ENCODE peak calls at places on chromosomes 16 and 17, in eight cellular contexts. V is body of pancreas; R is fibroblast of villous mesenchyme; O is NB4; C is NAMALWA; L is activated gamma-delta T cell treated with anti-CD3 and anti-CD28 coated beads, Interleukin-2, amount 50 U/mL, for 16 hours; Y is cardiac muscle cell; A is activated T-cell treated with anti-CD3 and anti-CD28 coated beads, Interleukin-2, amount 50 U/mL, for 72 hours. I is an unnamed sample.

GRCh38 chr16:89295071-89295900 is 77.8 kb downstream of the ZNF778 start:
- DNase-seq in V (no peak), Y (no peak), R (no peak), O (no peak), A (no peak), L (no peak), C (no peak), I (no peak)

GRCh38 chr17:75764711-75765421 is at the start of gene GALK1:
- DNase-seq in R (peak; percentile 68), O (peak; percentile 86), V (peak; percentile 75), Y (peak; percentile 81), C (peak; percentile 84), A (peak; percentile 84), L (peak; percentile 42), I (peak; percentile 63)

GRCh38 chr16:49345829-49346228 is 27.8 kb upstream of the C16orf78 start:
- DNase-seq in L (no peak), O (peak; percentile 38), A (no peak), Y (peak; percentile 71), C (peak; percentile 31), R (no peak), V (no peak), I (no peak)

GRCh38 chr16:11328172-11329079 is 16.8 kb upstream of the RMI2 start:
- DNase-seq in L (peak; percentile 32), C (peak; percentile 98), O (peak; percentile 94), R (peak; percentile 99), V (peak; percentile 71), Y (peak; percentile 28), A (peak; percentile 74), I (peak; percentile 89)

GRCh38 chr17:2237521-2237921 is 66.1 kb downstream of the SMG6 start:
- DNase-seq in V (peak; percentile 50), O (no peak), L (no peak), A (no peak), C (no peak), R (peak; percentile 86), Y (no peak), I (peak; percentile 85)

GRCh38 chr17:10652984-10653680 is 4.0 kb downstream of the MYH3 start:
- DNase-seq in V (peak; percentile 16), L (no peak), R (no peak), O (no peak), A (peak; percentile 31), C (no peak), Y (no peak), I (no peak)

GRCh38 chr17:30808785-30809286 is 15.7 kb downstream of the CRLF3 start:
- DNase-seq in L (no peak), Y (no peak), O (peak; percentile 93), V (peak; percentile 19), A (peak; percentile 28), C (peak; percentile 96), R (no peak), I (no peak)

GRCh38 chr17:40287159-40287493 is 553 bp upstream of the CDC6 start:
- DNase-seq in V (no peak), R (no peak), A (no peak), L (no peak), Y (no peak), O (no peak), C (no peak), I (no peak)

GRCh38 chr16:56866955-56867830 is 2.2 kb downstream of the SLC12A3 start:
- DNase-seq in L (no peak), A (peak; percentile 45), R (peak; percentile 75), V (peak; percentile 63), O (peak; percentile 74), C (peak; percentile 78), Y (peak; percentile 70), I (peak; percentile 63)

GRCh38 chr17:71287246-71287828 is 833.5 kb upstream of the SOX9 start:
- DNase-seq in C (no peak), R (no peak), Y (no peak), O (no peak), L (no peak), V (no peak), A (no peak), I (no peak)

GRCh38 chr17:7717756-7718350 is 309 bp downstream of the DNAH2 start:
- DNase-seq in C (no peak), L (no peak), O (peak; percentile 46), R (no peak), V (peak; percentile 19), A (no peak), Y (peak; percentile 14), I (no peak)

GRCh38 chr17:55769625-55770000 is 18.8 kb downstream of the PCTP start:
- DNase-seq in V (peak; percentile 36), R (peak; percentile 90), L (no peak), A (no peak), C (no peak), O (peak; percentile 42), Y (no peak), I (peak; percentile 90)

GRCh38 chr16:3131755-3132377 is 3.0 kb upstream of the ZNF213 start:
- DNase-seq in V (peak; percentile 36), A (peak; percentile 68), O (peak; percentile 67), R (peak; percentile 40), L (no peak), C (peak; percentile 59), Y (peak; percentile 62), I (no peak)

GRCh38 chr16:84040206-84040822 is 2.3 kb downstream of the SLC38A8 start:
- DNase-seq in R (no peak), L (no peak), C (no peak), O (no peak), A (no peak), Y (no peak), V (no peak), I (no peak)

GRCh38 chr17:8283356-8283755 is 5.1 kb upstream of the RANGRF start:
- DNase-seq in C (no peak), V (no peak), R (no peak), Y (no peak), A (no peak), L (no peak), O (no peak), I (no peak)

GRCh38 chr16:47461598-47462266 is 601 bp downstream of the PHKB start:
- DNase-seq in V (peak; percentile 68), O (peak; percentile 92), R (peak; percentile 79), Y (peak; percentile 38), L (no peak), A (peak; percentile 2), C (peak; percentile 79), I (peak; percentile 72)

GRCh38 chr17:75640556-75641119 is 7.4 kb downstream of the SMIM5 start:
- DNase-seq in C (no peak), V (no peak), O (no peak), Y (no peak), A (no peak), L (no peak), R (no peak), I (no peak)

GRCh38 chr16:11796227-11797165 is 562 bp downstream of the ZC3H7A start:
- DNase-seq in O (peak; percentile 42), C (no peak), A (peak; percentile 24), R (peak; percentile 73), Y (peak; percentile 50), V (peak; percentile 70), L (no peak), I (peak; percentile 53)

GRCh38 chr16:67528870-67529638 is 425 bp downstream of the RIPOR1 start:
- DNase-seq in V (peak; percentile 39), Y (peak; percentile 37), A (peak; percentile 47), L (no peak), C (peak; percentile 45), R (peak; percentile 48), O (peak; percentile 70), I (peak; percentile 27)

GRCh38 chr16:14088155-14088753 is 17.1 kb downstream of the MRTFB start:
- DNase-seq in C (no peak), Y (no peak), R (peak; percentile 88), O (no peak), V (no peak), A (no peak), L (no peak), I (peak; percentile 70)

GRCh38 chr16:71628810-71629209 is 2.8 kb downstream of the MARVELD3 start:
- DNase-seq in V (peak; percentile 34), A (no peak), Y (no peak), C (no peak), L (no peak), O (peak; percentile 15), R (peak; percentile 6), I (peak; percentile 13)

GRCh38 chr17:2967515-2967914 is 95.9 kb downstream of the OR1D5 start:
- DNase-seq in C (no peak), R (no peak), O (no peak), A (no peak), Y (no peak), V (no peak), L (no peak), I (no peak)

GRCh38 chr17:29567362-29568330 is 809 bp upstream of the ABHD15 start:
- DNase-seq in A (peak; percentile 92), V (peak; percentile 71), C (peak; percentile 88), L (peak; percentile 57), O (peak; percentile 90), Y (peak; percentile 74), R (peak; percentile 52), I (peak; percentile 53)

GRCh38 chr16:3266873-3267537 is 10.6 kb upstream of the MEFV start:
- DNase-seq in L (no peak), R (peak; percentile 30), C (peak; percentile 68), V (peak; percentile 21), A (no peak), O (peak; percentile 77), Y (peak; percentile 59), I (peak; percentile 81)

GRCh38 chr17:6605142-6605541 is 35.4 kb downstream of the KIAA0753 start:
- DNase-seq in V (no peak), O (no peak), C (no peak), A (no peak), R (no peak), L (no peak), Y (no peak), I (no peak)

GRCh38 chr17:2797632-2798031 is 1.4 kb downstream of the RAP1GAP2 start:
- DNase-seq in C (no peak), R (no peak), A (no peak), Y (no peak), V (no peak), O (no peak), L (no peak), I (no peak)

GRCh38 chr17:30249460-30249859 is 14.0 kb upstream of the SLC6A4 start:
- DNase-seq in Y (no peak), A (no peak), R (no peak), V (no peak), O (no peak), L (no peak), C (no peak), I (no peak)

GRCh38 chr17:61205406-61205805 is 194.2 kb upstream of the TBX2 start:
- DNase-seq in L (no peak), V (no peak), O (no peak), A (no peak), C (no peak), R (no peak), Y (no peak), I (no peak)

GRCh38 chr17:81309140-81309858 is 14.2 kb upstream of the SLC38A10 start:
- DNase-seq in O (peak; percentile 75), L (no peak), C (peak; percentile 61), V (peak; percentile 91), R (peak; percentile 78), Y (peak; percentile 79), A (peak; percentile 30), I (peak; percentile 76)

GRCh38 chr16:86818701-86819522 is 240.6 kb downstream of the FOXL1 start:
- DNase-seq in V (no peak), O (no peak), Y (no peak), L (no peak), A (no peak), R (no peak), C (no peak), I (no peak)

GRCh38 chr16:89378947-89379771 is 111.2 kb downstream of the ANKRD11 start:
- DNase-seq in V (no peak), C (peak; percentile 36), L (no peak), O (no peak), R (no peak), Y (no peak), A (no peak), I (peak; percentile 38)

GRCh38 chr17:55312852-55313251 is 48.1 kb downstream of the HLF start:
- DNase-seq in V (no peak), R (no peak), L (no peak), O (no peak), A (no peak), C (no peak), Y (no peak), I (no peak)

GRCh38 chr16:3782566-3782965 is 65.2 kb upstream of the TRAP1 start:
- DNase-seq in V (no peak), A (no peak), O (no peak), R (no peak), C (no peak), Y (no peak), L (no peak), I (no peak)

GRCh38 chr16:4290236-4290830 is 17.5 kb upstream of the TFAP4 start:
- DNase-seq in R (peak; percentile 94), A (no peak), C (no peak), V (no peak), Y (peak; percentile 19), L (no peak), O (peak; percentile 77), I (peak; percentile 82)